ENCODE peak calls at places on chromosomes 2 and 18, in five cellular contexts. B, J, O, E and Y are unnamed samples.

GRCh38 chr18:41940506-41941215 is 14.4 kb upstream of the PIK3C3 start:
- DNase-seq in B (no peak), J (peak; percentile 14), E (no peak), O (no peak), Y (no peak)

GRCh38 chr2:28370355-28370754 is 22.3 kb upstream of the FOSL2 start:
- DNase-seq in B (no peak), O (no peak), E (no peak), J (no peak), Y (no peak)

GRCh38 chr2:8872821-8873432 is 35.5 kb upstream of the KIDINS220 start:
- DNase-seq in E (no peak), O (no peak), B (no peak), J (peak; percentile 70), Y (no peak)

GRCh38 chr2:30178618-30179404 is 32.0 kb downstream of the YPEL5 start:
- DNase-seq in E (no peak), O (peak; percentile 63), B (peak; percentile 10), J (peak; percentile 22), Y (peak; percentile 52)

GRCh38 chr2:55283083-55283482 is 14.1 kb upstream of the MTIF2 start:
- DNase-seq in E (no peak), O (no peak), B (no peak), J (no peak), Y (no peak)

GRCh38 chr2:236980961-236981360 is 104.7 kb upstream of the COPS8 start:
- DNase-seq in O (no peak), E (no peak), J (no peak), B (no peak), Y (no peak)

GRCh38 chr2:219289537-219290361 is 10.6 kb downstream of the DNAJB2 start:
- DNase-seq in J (no peak), O (peak; percentile 96), E (no peak), B (peak; percentile 79), Y (peak; percentile 51)

GRCh38 chr18:14922031-14922430 is 174.1 kb downstream of the ANKRD30B start:
- DNase-seq in E (no peak), J (no peak), B (no peak), O (no peak), Y (no peak)

GRCh38 chr2:239801404-239802100 is 223.6 kb downstream of the NDUFA10 start:
- DNase-seq in O (no peak), B (no peak), J (no peak), E (no peak), Y (no peak)

GRCh38 chr2:235666240-235666781 is 172.5 kb downstream of the AGAP1 start:
- DNase-seq in E (no peak), B (peak; percentile 16), J (peak; percentile 86), O (no peak), Y (no peak)

GRCh38 chr2:238149841-238150572 is 8.8 kb upstream of the ERFE start:
- DNase-seq in O (no peak), B (no peak), E (no peak), J (no peak), Y (no peak)

GRCh38 chr2:60818272-60818671 is 62.2 kb downstream of the PAPOLG start:
- DNase-seq in B (no peak), E (peak; percentile 40), J (peak; percentile 12), O (no peak), Y (no peak)

GRCh38 chr2:86038291-86039081 is 67.2 kb downstream of the POLR1A start:
- DNase-seq in B (no peak), J (no peak), O (peak; percentile 14), E (peak; percentile 74), Y (no peak)

GRCh38 chr2:222795671-222796357 is 65.0 kb upstream of the ACSL3 start:
- DNase-seq in B (no peak), E (no peak), O (no peak), J (peak; percentile 16), Y (no peak)
- H3K27ac ChIP-seq in B (no peak overlapping the region), E (no peak overlapping the region), O (no peak overlapping the region), J (peak overlapping the region; percentile 72), Y (no peak overlapping the region)

DNA sequence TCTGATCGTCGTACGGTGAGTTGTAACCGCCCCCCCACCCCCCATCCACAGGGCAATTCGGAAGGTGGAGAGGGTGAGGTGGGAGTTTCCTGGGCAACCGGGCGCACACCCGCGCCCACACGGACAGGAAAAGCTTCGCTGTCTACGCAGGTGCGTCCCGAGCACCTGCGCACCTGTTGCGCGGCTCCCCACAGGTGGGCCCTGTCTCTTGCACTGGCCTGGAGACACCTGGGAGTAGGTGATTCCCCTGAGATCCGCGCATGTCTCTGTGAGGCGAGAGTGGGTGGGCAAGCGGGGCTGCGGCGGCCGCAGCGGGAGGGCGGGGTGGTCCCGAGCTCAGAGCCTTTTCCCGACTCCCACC is 467 bp upstream of the ATP6V1C2 start:
- DNase-seq in J (no peak), O (no peak), B (no peak), E (no peak), Y (no peak)
- H3K4me3 ChIP-seq in J (peak overlapping the region; percentile 54), O (no peak overlapping the region), B (no peak overlapping the region), E (no peak overlapping the region), Y (no peak overlapping the region)

DNA sequence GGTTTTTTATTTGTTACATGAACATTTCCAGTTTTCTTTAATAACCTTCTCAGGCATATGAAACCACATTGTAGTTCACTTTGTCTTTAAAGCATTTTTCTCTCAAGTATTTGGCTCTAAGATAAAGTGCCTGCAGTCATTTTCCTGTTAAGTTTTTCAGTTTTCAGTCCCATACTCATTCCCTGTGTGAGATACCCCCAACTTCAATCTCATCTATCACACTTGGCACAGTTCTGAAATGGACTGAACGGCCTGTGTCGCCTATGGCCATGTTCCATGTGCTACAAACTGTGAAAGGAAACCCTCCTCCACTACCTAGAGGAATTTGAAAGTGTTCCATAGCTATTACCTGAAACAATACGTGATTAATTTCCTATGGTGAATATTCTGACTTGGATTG is 319.1 kb downstream of the CTNNA2 start:
- DNase-seq in J (no peak), E (no peak), O (no peak), B (no peak), Y (no peak)
- H3K4me1 ChIP-seq in J (no peaks in the 10 kb centered on the region), E (no peaks in the 10 kb centered on the region), O (no peaks in the 10 kb centered on the region), B (no peaks in the 10 kb centered on the region), Y (no peaks in the 10 kb centered on the region)

DNA sequence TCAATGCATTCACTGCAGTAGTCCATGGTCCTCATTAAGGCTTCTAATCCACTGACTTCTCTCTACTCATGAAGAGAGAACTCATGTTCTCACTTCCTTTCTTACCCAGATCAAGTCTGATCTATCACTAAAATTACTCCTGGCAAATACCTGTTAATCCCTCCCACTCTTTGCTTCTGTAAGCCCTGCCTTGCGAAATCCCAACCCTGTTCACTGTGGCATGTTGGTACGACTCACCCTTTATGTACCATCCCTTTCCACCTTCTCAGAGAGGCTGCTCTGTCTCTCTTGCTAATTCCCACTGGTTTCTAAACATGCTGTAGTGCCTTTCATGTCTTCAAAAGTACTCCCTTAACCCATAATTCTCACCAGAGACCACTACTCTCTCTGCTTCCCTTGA is 272.2 kb upstream of the ACVR2A start:
- DNase-seq in O (no peak), E (no peak), B (no peak), J (no peak), Y (no peak)
- H3K27ac ChIP-seq in O (no peak overlapping the region), E (no peak overlapping the region), B (no peak overlapping the region), J (no peak overlapping the region), Y (no peak overlapping the region)

DNA sequence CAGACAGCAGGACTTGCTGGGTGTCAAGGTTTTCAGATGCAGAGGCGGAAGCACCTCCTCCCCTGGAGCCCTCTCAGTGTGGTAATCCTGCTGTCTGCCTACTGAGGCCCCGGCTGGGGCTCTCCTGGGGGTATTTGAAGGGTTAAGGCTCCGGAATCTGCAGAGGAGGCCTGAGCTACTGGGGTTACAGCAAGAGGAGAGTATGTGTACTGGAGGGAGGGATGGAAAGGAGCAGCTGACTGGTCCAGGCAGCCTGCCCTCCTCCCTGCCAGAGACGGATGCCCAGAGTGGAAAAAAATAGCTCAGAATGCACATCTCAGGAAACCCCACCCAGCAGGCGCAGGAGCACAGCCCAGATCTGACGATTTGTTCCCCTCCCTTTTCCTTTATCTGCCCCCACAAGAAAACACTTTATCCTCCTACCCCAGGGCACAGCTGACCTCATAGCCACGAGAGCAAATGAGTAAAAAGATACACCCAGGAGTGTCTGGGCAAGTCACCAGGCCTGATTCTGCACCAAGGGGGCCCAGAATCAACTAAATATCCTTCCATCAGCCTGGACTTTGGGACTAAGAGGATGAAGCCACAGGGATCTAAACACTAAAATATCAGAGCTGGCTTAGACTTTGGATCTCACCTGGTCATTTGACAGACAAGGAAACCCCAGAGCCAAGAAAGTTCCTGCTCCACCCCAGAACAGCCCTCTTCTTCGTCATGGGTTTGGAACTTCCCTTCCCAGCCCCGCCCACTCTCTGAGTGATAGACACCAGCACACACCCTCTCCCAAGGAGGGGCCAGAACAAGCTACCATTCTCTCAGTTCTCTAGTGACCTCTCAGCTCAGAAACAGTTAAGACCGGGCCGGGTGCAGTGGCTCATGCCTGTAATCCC is 5.5 kb downstream of the TMBIM1 start:
- DNase-seq in B (peak; percentile 85), E (peak; percentile 79), O (peak; percentile 91), J (peak; percentile 91), Y (peak; percentile 92)
- H3K4me3 ChIP-seq in B (no peak overlapping the region), E (peak overlapping the region; percentile 60), O (peak overlapping the region; percentile 41), J (peak overlapping the region; percentile 20), Y (peak overlapping the region; percentile 8)

GRCh38 chr18:59905686-59906091 is 5.9 kb downstream of the PMAIP1 start:
- DNase-seq in E (no peak), B (no peak), J (no peak), O (no peak), Y (no peak)
- H3K4me1 ChIP-seq in E (peaks cover 31% of the 10 kb centered on the region), B (no peaks in the 10 kb centered on the region), J (peaks cover 59% of the 10 kb centered on the region), O (no peaks in the 10 kb centered on the region), Y (peaks cover 4% of the 10 kb centered on the region)

GRCh38 chr18:36589857-36590543 is 238.8 kb downstream of the TPGS2 start:
- DNase-seq in O (no peak), J (no peak), E (no peak), B (no peak), Y (no peak)
- H3K27ac ChIP-seq in O (no peak overlapping the region), J (no peak overlapping the region), E (no peak overlapping the region), B (no peak overlapping the region), Y (no peak overlapping the region)

GRCh38 chr18:35247412-35248249 is 6.8 kb downstream of the ZNF397 start:
- DNase-seq in B (no peak), J (no peak), O (no peak), E (no peak), Y (no peak)
- H3K4me3 ChIP-seq in B (no peak overlapping the region), J (no peak overlapping the region), O (no peak overlapping the region), E (no peak overlapping the region), Y (no peak overlapping the region)

GRCh38 chr18:22167091-22167470 is 2.3 kb upstream of the GATA6 start:
- DNase-seq in B (peak; percentile 6), E (no peak), J (peak; percentile 5), O (peak; percentile 46), Y (no peak)
- H3K4me1 ChIP-seq in B (peaks cover 17% of the 10 kb centered on the region), E (peaks cover 34% of the 10 kb centered on the region), J (peaks cover 20% of the 10 kb centered on the region), O (no peaks in the 10 kb centered on the region), Y (peaks cover 3% of the 10 kb centered on the region)